ENCODE peak calls at places on chromosome 11, in seven cellular contexts. P is hippocampal formation, O is tibial artery, T is non-pigmented ciliary epithelial cell, C is T-helper 2 cell, K is cardiac fibroblast, G is germinal center. X is an unnamed sample.

GRCh38 chr11:9315078-9315688 is 790 bp upstream of the TMEM41B start:
- DNase-seq in P (no peak), O (no peak), T (no peak), C (no peak), K (no peak), G (no peak), X (no peak)

GRCh38 chr11:2482745-2483144 is 37.9 kb downstream of the KCNQ1 start:
- DNase-seq in P (no peak), O (no peak), T (no peak), C (no peak), K (no peak), G (no peak), X (no peak)

GRCh38 chr11:18723991-18724390 is 2.0 kb downstream of the IGSF22 start:
- DNase-seq in P (no peak), O (no peak), T (no peak), C (no peak), K (no peak), G (no peak), X (no peak)

GRCh38 chr11:8747173-8747572 is 64.6 kb downstream of the RPL27A start:
- DNase-seq in P (no peak), O (no peak), T (no peak), C (no peak), K (no peak), G (no peak), X (no peak)

GRCh38 chr11:22920939-22921565 is 60.8 kb upstream of the CCDC179 start:
- DNase-seq in P (peak; percentile 0), O (no peak), T (peak; percentile 42), C (no peak), K (peak; percentile 70), G (peak; percentile 2), X (peak; percentile 1)

GRCh38 chr11:64717268-64717578 is 5.8 kb downstream of the NRXN2 start:
- DNase-seq in P (no peak), O (no peak), T (no peak), C (no peak), K (no peak), G (no peak), X (no peak)

GRCh38 chr11:127017482-127017881 is 16.9 kb upstream of the KIRREL3 start:
- DNase-seq in P (no peak), O (no peak), T (peak; percentile 48), C (no peak), K (peak; percentile 14), G (no peak), X (peak; percentile 61)

GRCh38 chr11:27282806-27283205 is 80.2 kb downstream of the CCDC34 start:
- DNase-seq in P (no peak), O (no peak), T (no peak), C (no peak), K (peak; percentile 43), G (no peak), X (no peak)

GRCh38 chr11:72330131-72330727 is 86.3 kb upstream of the PHOX2A start:
- DNase-seq in P (no peak), O (no peak), T (no peak), C (no peak), K (no peak), G (no peak), X (no peak)

GRCh38 chr11:125005491-125005890 is 51.5 kb downstream of the CCDC15 start:
- DNase-seq in P (no peak), O (no peak), T (no peak), C (no peak), K (no peak), G (no peak), X (no peak)

GRCh38 chr11:35151896-35152295 is 12.9 kb downstream of the CD44 start:
- DNase-seq in P (no peak), O (no peak), T (no peak), C (no peak), K (no peak), G (no peak), X (no peak)

GRCh38 chr11:29173660-29174062 is 843.2 kb downstream of the KCNA4 start:
- DNase-seq in P (no peak), O (no peak), T (peak; percentile 94), C (no peak), K (peak; percentile 67), G (no peak), X (no peak)

GRCh38 chr11:62846177-62846576 is 6.8 kb upstream of the WDR74 start:
- DNase-seq in P (no peak), O (no peak), T (no peak), C (no peak), K (no peak), G (no peak), X (no peak)

GRCh38 chr11:11078344-11078743 is 220.5 kb upstream of the ZBED5 start:
- DNase-seq in P (no peak), O (no peak), T (no peak), C (no peak), K (peak; percentile 23), G (no peak), X (no peak)